ENCODE peak calls at places on chromosomes 2 and 18, in eight cellular contexts. J, Q, B, I, Z, X, V and Y are unnamed samples.

GRCh38 chr18:65752625-65753325 is 2.0 kb downstream of the CDH7 start:
- DNase-seq in X (no peak), Q (no peak), J (no peak), Z (no peak), I (no peak), B (no peak), V (no peak), Y (no peak)

GRCh38 chr2:102258386-102259074 is 52.8 kb upstream of the IL1RL1 start:
- DNase-seq in V (no peak), X (no peak), B (no peak), Z (peak; percentile 97), J (peak; percentile 72), I (peak; percentile 85), Q (no peak), Y (no peak)

GRCh38 chr2:21371499-21372003 is 247.8 kb downstream of the TDRD15 start:
- DNase-seq in Z (no peak), I (no peak), V (no peak), Q (no peak), B (no peak), X (no peak), J (no peak), Y (no peak)

GRCh38 chr2:218870984-218871344 is 9.7 kb upstream of the WNT10A start:
- DNase-seq in Q (no peak), I (no peak), V (no peak), B (no peak), Z (no peak), X (no peak), J (no peak), Y (no peak)

GRCh38 chr18:39636931-39637330 is 2071.3 kb upstream of the CELF4 start:
- DNase-seq in J (no peak), I (no peak), V (no peak), Q (no peak), Z (no peak), B (no peak), X (no peak), Y (no peak)

GRCh38 chr2:127000937-127001336 is 102.2 kb downstream of the TEX51 start:
- DNase-seq in B (no peak), Q (no peak), V (peak; percentile 13), X (no peak), I (peak; percentile 30), Z (no peak), J (no peak), Y (no peak)

GRCh38 chr2:239400000-239400831 is 604 bp downstream of the HDAC4 start:
- DNase-seq in I (peak; percentile 23), Z (no peak), B (peak; percentile 64), X (no peak), Q (peak; percentile 42), V (no peak), J (peak; percentile 33), Y (no peak)

GRCh38 chr2:1515986-1516797 is 102.9 kb downstream of the TPO start:
- DNase-seq in Q (no peak), B (no peak), J (no peak), I (no peak), V (no peak), Z (no peak), X (no peak), Y (no peak)

GRCh38 chr2:240925191-240925575 is 19.0 kb downstream of the CROCC2 start:
- DNase-seq in X (peak; percentile 65), B (peak; percentile 61), V (peak; percentile 19), J (no peak), Z (no peak), Q (peak; percentile 3), I (no peak), Y (peak; percentile 14)

GRCh38 chr2:19753818-19754217 is 148.0 kb downstream of the TTC32 start:
- DNase-seq in X (no peak), Q (no peak), V (no peak), B (peak; percentile 42), J (no peak), I (no peak), Z (no peak), Y (no peak)

GRCh38 chr2:21261591-21261990 is 137.8 kb downstream of the TDRD15 start:
- DNase-seq in J (no peak), X (no peak), V (no peak), I (no peak), B (no peak), Q (no peak), Z (no peak), Y (no peak)

GRCh38 chr2:17800693-17801458 is 15.4 kb upstream of the MSGN1 start:
- DNase-seq in J (no peak), Z (no peak), Q (no peak), I (peak; percentile 12), V (no peak), X (no peak), B (no peak), Y (no peak)

GRCh38 chr2:49261791-49262190 is 107.5 kb upstream of the FSHR start:
- DNase-seq in B (no peak), X (no peak), Z (no peak), I (no peak), V (no peak), J (no peak), Q (no peak), Y (no peak)

GRCh38 chr18:43396266-43396665 is 119.0 kb upstream of the SYT4 start:
- DNase-seq in J (peak; percentile 0), Q (no peak), B (no peak), I (peak; percentile 1), Z (no peak), V (no peak), X (no peak), Y (no peak)

GRCh38 chr2:233811087-233811486 is 33.0 kb downstream of the MROH2A start:
- DNase-seq in B (no peak), X (peak; percentile 33), Q (no peak), J (no peak), Z (no peak), V (no peak), I (no peak), Y (peak; percentile 14)

GRCh38 chr2:233362742-233363141 is 8.4 kb downstream of the DGKD start:
- DNase-seq in Z (no peak), B (no peak), V (no peak), J (no peak), X (no peak), I (no peak), Q (no peak), Y (no peak)

GRCh38 chr2:54570925-54571694 is 115.0 kb downstream of the SPTBN1 start:
- DNase-seq in B (peak; percentile 76), I (peak; percentile 95), J (peak; percentile 77), V (peak; percentile 77), Z (peak; percentile 95), X (no peak), Q (no peak), Y (no peak)

GRCh38 chr2:156340818-156341481 is 8.4 kb upstream of the NR4A2 start:
- DNase-seq in I (no peak), J (no peak), Z (peak; percentile 44), V (peak; percentile 30), X (no peak), Q (peak; percentile 36), B (peak; percentile 67), Y (no peak)

GRCh38 chr2:19711470-19712372 is 190.1 kb downstream of the TTC32 start:
- DNase-seq in Z (peak; percentile 98), B (peak; percentile 84), X (peak; percentile 75), J (peak; percentile 88), I (peak; percentile 96), V (no peak), Q (no peak), Y (no peak)

GRCh38 chr2:8168007-8168717 is 513.7 kb upstream of the ID2 start:
- DNase-seq in V (no peak), X (no peak), B (no peak), Q (no peak), J (no peak), I (no peak), Z (no peak), Y (no peak)

GRCh38 chr18:45522371-45522770 is 92.9 kb upstream of the SLC14A2 start:
- DNase-seq in J (no peak), V (no peak), B (peak; percentile 84), X (no peak), Z (peak; percentile 89), I (no peak), Q (no peak), Y (no peak)

GRCh38 chr2:237497820-237498128 is 10.7 kb downstream of the MLPH start:
- DNase-seq in J (no peak), Q (no peak), Z (peak; percentile 82), I (no peak), B (no peak), V (no peak), X (peak; percentile 90), Y (no peak)

GRCh38 chr2:138193416-138194213 is 229.3 kb downstream of the HNMT start:
- DNase-seq in B (no peak), I (no peak), V (no peak), X (no peak), J (no peak), Q (no peak), Z (no peak), Y (no peak)

GRCh38 chr2:28624798-28625701 is 126.6 kb upstream of the PPP1CB start:
- DNase-seq in Z (peak; percentile 54), X (no peak), Q (no peak), J (no peak), I (no peak), B (peak; percentile 94), V (peak; percentile 54), Y (no peak)

GRCh38 chr2:127649684-127650040 is 3.7 kb downstream of the GPR17 start:
- DNase-seq in Z (peak; percentile 79), Q (peak; percentile 95), B (peak; percentile 91), X (peak; percentile 88), V (no peak), J (peak; percentile 69), I (peak; percentile 94), Y (peak; percentile 91)

GRCh38 chr2:225177098-225177497 is 134.8 kb upstream of the DOCK10 start:
- DNase-seq in Z (peak; percentile 71), V (no peak), B (no peak), I (peak; percentile 13), Q (no peak), J (no peak), X (no peak), Y (no peak)

GRCh38 chr2:127049927-127050802 is 56.8 kb downstream of the BIN1 start:
- DNase-seq in V (peak; percentile 55), X (peak; percentile 69), I (peak; percentile 54), Z (peak; percentile 42), J (peak; percentile 53), Q (peak; percentile 86), B (peak; percentile 66), Y (no peak)

GRCh38 chr2:175621847-175622246 is 380.2 kb downstream of the LNPK start:
- DNase-seq in X (no peak), V (no peak), I (no peak), J (no peak), B (no peak), Z (no peak), Q (no peak), Y (no peak)
- TF ChIP-seq CTCF in X (no peak), V (peak; percentile 6), I (peak; percentile 18), J (no peak), B (no peak), Z (no peak), Q (no peak), Y (no peak)

GRCh38 chr2:27050281-27050995 is 1.0 kb upstream of the AGBL5 start:
- DNase-seq in X (peak; percentile 95), Z (peak; percentile 97), B (peak; percentile 96), I (peak; percentile 97), V (peak; percentile 90), Q (peak; percentile 93), J (peak; percentile 84), Y (peak; percentile 95)
- TF ChIP-seq CTCF in X (peak; percentile 15), Z (peak; percentile 40), B (peak; percentile 64), I (no peak), V (peak; percentile 25), Q (peak; percentile 40), J (peak; percentile 24), Y (no peak)

GRCh38 chr2:105782123-105782522 is 37.4 kb downstream of the NCK2 start:
- DNase-seq in Q (no peak), I (no peak), J (no peak), X (no peak), B (no peak), Z (no peak), V (no peak), Y (no peak)
- TF ChIP-seq CTCF in Q (no peak), I (peak; percentile 22), J (no peak), X (no peak), B (no peak), Z (peak; percentile 23), V (no peak), Y (no peak)

GRCh38 chr18:74397572-74397971 is 59.5 kb downstream of the DIPK1C start:
- DNase-seq in J (peak; percentile 5), B (no peak), Z (no peak), X (no peak), V (no peak), I (no peak), Q (no peak), Y (no peak)
- TF ChIP-seq CTCF in J (no peak), B (no peak), Z (no peak), X (no peak), V (peak; percentile 14), I (peak; percentile 17), Q (no peak), Y (no peak)